ENCODE peak calls at places on chromosomes 12 and 14, in ten cellular contexts. W is body of pancreas, P is heart right ventricle, T is GM23338, M is colonic mucosa, L is heart left ventricle, K is K562, X is kidney epithelial cell, G is fibroblast of lung, S is psoas muscle. O is an unnamed sample.
A peak's percentile ranks its signal among the peaks of the same experiment; 100 is the strongest.

GRCh38 chr14:94611179-94611578 is 1.0 kb upstream of the SERPINA3 start:
- DNase-seq in X (no peak), P (no peak), W (no peak), L (no peak), G (no peak), S (no peak), T (no peak), K (no peak), M (no peak), O (no peak)

GRCh38 chr12:69655616-69656336 is 43.3 kb downstream of the BEST3 start:
- DNase-seq in G (peak; percentile 95), T (no peak), L (no peak), S (no peak), X (peak; percentile 65), W (no peak), P (no peak), M (no peak), K (no peak), O (no peak)

GRCh38 chr14:82720431-82720830 is 1186.8 kb upstream of the SEL1L start:
- DNase-seq in K (no peak), G (no peak), W (no peak), L (no peak), P (no peak), S (no peak), X (no peak), T (no peak), M (no peak), O (no peak)

GRCh38 chr12:31485570-31485969 is 105.4 kb downstream of the DENND5B start:
- DNase-seq in T (no peak), W (no peak), M (no peak), P (no peak), G (no peak), K (no peak), L (no peak), X (no peak), S (no peak), O (no peak)

GRCh38 chr12:63276537-63277365 is 125.8 kb upstream of the AVPR1A start:
- DNase-seq in L (no peak), S (no peak), X (no peak), M (peak; percentile 17), P (no peak), K (peak; percentile 12), W (peak; percentile 55), G (peak; percentile 4), T (peak; percentile 86), O (peak; percentile 69)

GRCh38 chr12:6829532-6830220 is 1.5 kb downstream of the P3H3 start:
- DNase-seq in G (no peak), K (peak; percentile 34), X (no peak), M (no peak), P (no peak), S (no peak), T (no peak), W (no peak), L (no peak), O (peak; percentile 71)

GRCh38 chr12:62860501-62861156 is 74.3 kb downstream of the PPM1H start:
- DNase-seq in K (no peak), G (no peak), X (no peak), M (no peak), P (no peak), W (no peak), L (no peak), S (no peak), T (no peak), O (no peak)

GRCh38 chr12:82524636-82525035 is 162.1 kb upstream of the TMTC2 start:
- DNase-seq in X (no peak), S (no peak), M (no peak), P (no peak), W (no peak), T (no peak), L (no peak), G (no peak), K (no peak), O (no peak)

GRCh38 chr12:120725659-120726509 is at the start of gene ACADS:
- DNase-seq in W (peak; percentile 92), P (peak; percentile 88), G (peak; percentile 71), X (peak; percentile 28), S (peak; percentile 96), L (peak; percentile 94), T (peak; percentile 97), M (peak; percentile 94), K (peak; percentile 99), O (peak; percentile 90)

GRCh38 chr14:102560436-102561261 is 31.8 kb upstream of the RCOR1 start:
- DNase-seq in K (no peak), M (no peak), L (no peak), S (no peak), T (no peak), G (no peak), W (no peak), X (no peak), P (no peak), O (no peak)

GRCh38 chr12:49131051-49131972 is at the start of gene TUBA1B:
- DNase-seq in L (peak; percentile 95), W (peak; percentile 92), M (peak; percentile 92), T (peak; percentile 94), K (peak; percentile 96), X (no peak), S (peak; percentile 94), P (peak; percentile 92), G (peak; percentile 86), O (peak; percentile 92)

GRCh38 chr14:81023095-81023710 is 67.8 kb downstream of the TSHR start:
- DNase-seq in M (no peak), K (peak; percentile 15), L (no peak), T (no peak), P (no peak), W (no peak), X (no peak), S (no peak), G (peak; percentile 14), O (no peak)

GRCh38 chr14:81018245-81018644 is 62.8 kb downstream of the TSHR start:
- DNase-seq in S (no peak), L (no peak), T (no peak), P (no peak), X (no peak), M (no peak), G (no peak), W (no peak), K (no peak), O (no peak)

DNA sequence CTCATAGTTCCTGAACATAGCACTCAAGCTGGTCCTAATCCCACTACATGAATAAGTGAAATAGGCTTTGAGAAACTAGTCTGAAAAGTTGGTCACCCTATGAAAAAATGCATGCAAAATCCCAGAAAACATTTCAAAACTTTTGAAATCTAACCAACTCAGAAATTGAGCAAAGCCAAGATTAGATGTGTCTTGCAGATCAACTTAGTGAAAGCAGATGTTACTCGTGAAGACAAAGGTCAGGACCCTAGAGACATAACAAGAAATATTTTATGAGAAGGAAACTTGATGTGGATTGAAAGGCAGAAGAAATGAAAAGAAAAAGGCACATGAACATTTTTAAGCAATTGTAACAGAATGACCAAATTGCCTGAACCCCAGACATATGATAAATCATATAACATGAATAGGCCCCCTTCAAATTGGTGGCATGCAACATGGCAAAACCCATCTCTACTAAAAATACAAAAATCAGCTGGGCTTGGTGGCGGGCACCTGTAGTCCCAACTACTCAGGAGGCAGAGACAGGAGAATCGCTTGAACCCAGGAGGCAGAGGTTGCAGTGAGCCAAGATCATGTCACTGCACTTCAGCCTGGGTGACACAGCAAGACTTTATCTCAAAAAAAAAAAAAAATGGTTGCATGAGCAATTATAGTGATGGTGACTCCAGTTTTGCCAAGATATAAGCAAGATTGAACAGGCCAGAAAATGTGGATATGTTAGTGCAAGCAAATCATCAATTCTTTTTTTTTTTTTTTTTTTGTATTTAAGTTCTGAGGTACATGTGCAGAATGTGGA is 63.5 kb downstream of the TSHR start:
- DNase-seq in X (no peak), L (no peak), S (no peak), M (no peak), K (no peak), T (no peak), P (no peak), G (no peak), W (no peak), O (no peak)
- H3K36me3 ChIP-seq in X (no peaks in the 10 kb centered on the region), L (no peaks in the 10 kb centered on the region), S (no peaks in the 10 kb centered on the region), M (no peaks in the 10 kb centered on the region), K (no peaks in the 10 kb centered on the region), T (no peaks in the 10 kb centered on the region), P (no peaks in the 10 kb centered on the region), G (no peaks in the 10 kb centered on the region), W (no peaks in the 10 kb centered on the region), O (no peaks in the 10 kb centered on the region)

DNA sequence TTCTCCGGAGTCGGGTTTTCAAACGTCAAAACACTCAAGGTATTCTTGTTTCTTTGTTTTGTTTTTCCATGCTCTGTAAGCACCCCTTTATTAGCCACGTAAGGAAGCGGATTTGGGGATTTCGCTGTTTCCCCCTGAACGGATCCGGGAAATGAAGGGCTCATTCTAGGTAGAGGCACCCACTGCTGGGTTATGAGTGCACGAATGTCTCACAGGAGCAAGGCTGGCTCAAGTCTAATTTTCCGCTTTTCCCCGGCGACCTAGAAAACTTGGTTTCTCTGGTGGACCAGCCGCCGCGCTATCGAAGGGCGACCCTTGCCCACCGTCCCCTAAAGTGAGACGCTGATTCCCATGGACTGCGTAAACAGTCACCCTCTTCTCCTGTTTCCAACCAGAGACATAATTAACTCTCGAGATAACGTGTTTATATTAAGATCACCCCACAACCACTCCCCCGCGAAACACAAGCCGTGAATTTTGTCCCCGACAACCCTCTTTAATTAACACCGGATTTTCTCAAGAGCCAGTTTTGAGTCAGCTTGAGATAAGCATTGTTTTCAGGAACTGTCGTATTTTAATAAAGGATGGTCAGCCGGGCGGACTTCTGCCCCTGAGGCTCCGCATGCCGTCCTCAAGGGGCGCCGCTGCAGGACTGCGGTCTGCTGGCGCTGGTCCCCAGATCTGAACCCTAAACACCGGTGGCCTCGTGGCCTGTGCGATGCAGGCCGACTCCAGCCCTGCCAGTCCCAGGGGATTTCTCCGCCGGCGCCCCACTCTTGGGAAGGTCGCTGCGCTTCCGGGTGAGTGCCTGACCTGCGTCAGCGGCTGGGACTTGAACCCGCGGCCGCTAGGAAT is 523 bp upstream of the ABCC9 start:
- DNase-seq in W (peak; percentile 65), S (peak; percentile 87), M (peak; percentile 41), T (peak; percentile 81), K (no peak), G (peak; percentile 51), P (peak; percentile 70), X (no peak), L (peak; percentile 72), O (peak; percentile 14)
- H3K27me3 ChIP-seq in W (no peaks in the 10 kb centered on the region), S (no peaks in the 10 kb centered on the region), M (peaks cover 26% of the 10 kb centered on the region), T (peaks cover 48% of the 10 kb centered on the region), K (no peaks in the 10 kb centered on the region), G (no peaks in the 10 kb centered on the region), P (peaks cover 5% of the 10 kb centered on the region), X (peaks cover 15% of the 10 kb centered on the region), L (no peaks in the 10 kb centered on the region), O (no peaks in the 10 kb centered on the region)

DNA sequence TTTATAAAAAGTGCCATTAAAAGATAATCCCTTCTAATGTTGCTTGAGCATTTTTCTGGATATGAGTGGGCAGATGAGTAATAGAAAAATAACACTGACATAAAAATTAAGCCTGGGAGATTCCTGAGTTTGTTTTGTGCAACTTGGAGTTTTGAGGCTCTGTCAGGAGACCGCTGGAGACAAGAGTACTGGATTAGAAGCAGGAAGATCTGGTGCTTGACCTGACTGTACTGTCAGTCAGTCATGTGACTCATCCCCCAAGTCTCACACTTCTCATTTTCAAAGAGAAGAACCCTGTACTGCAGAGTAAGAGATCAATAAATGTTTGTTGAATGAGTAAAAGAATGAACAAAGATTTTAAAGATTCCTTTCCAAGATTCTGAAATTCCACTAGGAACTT is 29.4 kb downstream of the ANO4 start:
- DNase-seq in P (no peak), X (no peak), K (no peak), T (no peak), S (no peak), L (no peak), W (no peak), G (peak; percentile 38), M (no peak), O (no peak)
- H3K36me3 ChIP-seq in P (no peaks in the 10 kb centered on the region), X (no peaks in the 10 kb centered on the region), K (no peaks in the 10 kb centered on the region), T (no peaks in the 10 kb centered on the region), S (no peaks in the 10 kb centered on the region), L (no peaks in the 10 kb centered on the region), W (no peaks in the 10 kb centered on the region), G (no peaks in the 10 kb centered on the region), M (no peaks in the 10 kb centered on the region), O (no peaks in the 10 kb centered on the region)

GRCh38 chr14:56854325-56854724 is 44.0 kb upstream of the OTX2 start:
- DNase-seq in M (no peak), K (no peak), L (no peak), W (no peak), S (no peak), X (no peak), P (no peak), T (no peak), G (no peak), O (no peak)
- H3K27me3 ChIP-seq in M (no peaks in the 10 kb centered on the region), K (no peaks in the 10 kb centered on the region), L (no peaks in the 10 kb centered on the region), W (no peaks in the 10 kb centered on the region), S (peaks cover 7% of the 10 kb centered on the region), X (peaks cover 3% of the 10 kb centered on the region), P (peaks cover 41% of the 10 kb centered on the region), T (peaks cover 67% of the 10 kb centered on the region), G (no peaks in the 10 kb centered on the region), O (no peaks in the 10 kb centered on the region)

O was measured in WERI-Rb-1.